ENCODE peak calls at places on chromosomes 6 and 20, in seven cellular contexts. H is tibial artery; E is upper lobe of left lung; J is cardiac muscle cell; D is uterus; Q is esophagus squamous epithelium; C is CD8-positive, alpha-beta T cell. P is an unnamed sample.

GRCh38 chr20:46994341-46994740 is 99.7 kb downstream of the EYA2 start:
- DNase-seq in H (no peak), E (no peak), J (no peak), D (no peak), Q (no peak), C (peak), P (no peak)

GRCh38 chr20:44204156-44204831 is 6.3 kb downstream of the OSER1 start:
- DNase-seq in H (no peak), E (no peak), J (peak), D (no peak), Q (no peak), C (no peak), P (peak)

GRCh38 chr20:6333110-6333509 is 210.3 kb upstream of the FERMT1 start:
- DNase-seq in H (no peak), E (no peak), J (no peak), D (no peak), Q (no peak), C (no peak), P (no peak)

GRCh38 chr6:148538251-148539190 is 195.9 kb downstream of the SASH1 start:
- DNase-seq in H (no peak), E (no peak), J (peak), D (no peak), Q (no peak), C (no peak), P (no peak)

GRCh38 chr6:108989700-108990099 is 104.9 kb downstream of the SESN1 start:
- DNase-seq in H (no peak), E (no peak), J (no peak), D (no peak), Q (no peak), C (no peak), P (no peak)

GRCh38 chr20:62990306-62990825 is 16.4 kb downstream of the BHLHE23 start:
- DNase-seq in H (no peak), E (no peak), J (no peak), D (no peak), Q (no peak), C (no peak), P (no peak)

GRCh38 chr20:48769111-48769879 is 58.5 kb downstream of the PREX1 start:
- DNase-seq in H (no peak), E (peak), J (peak), D (no peak), Q (no peak), C (peak), P (no peak)

GRCh38 chr6:155373276-155373675 is 59.0 kb upstream of the TFB1M start:
- DNase-seq in H (no peak), E (no peak), J (no peak), D (no peak), Q (no peak), C (no peak), P (no peak)

GRCh38 chr20:45867811-45868176 is 10.4 kb downstream of the ZSWIM3 start:
- DNase-seq in H (no peak), E (no peak), J (peak), D (no peak), Q (no peak), C (no peak), P (peak)

GRCh38 chr6:6221829-6222535 is 98.5 kb downstream of the F13A1 start:
- DNase-seq in H (no peak), E (no peak), J (no peak), D (no peak), Q (no peak), C (no peak), P (no peak)

GRCh38 chr20:8388146-8388545 is 256.1 kb downstream of the PLCB1 start:
- DNase-seq in H (no peak), E (no peak), J (peak), D (no peak), Q (no peak), C (no peak), P (peak)

GRCh38 chr20:8386991-8387390 is 254.9 kb downstream of the PLCB1 start:
- DNase-seq in H (no peak), E (no peak), J (no peak), D (no peak), Q (no peak), C (no peak), P (no peak)

GRCh38 chr20:8388707-8389106 is 256.6 kb downstream of the PLCB1 start:
- DNase-seq in H (no peak), E (no peak), J (peak), D (no peak), Q (no peak), C (no peak), P (no peak)

GRCh38 chr20:8390500-8390899 is 258.4 kb downstream of the PLCB1 start:
- DNase-seq in H (no peak), E (no peak), J (no peak), D (no peak), Q (no peak), C (no peak), P (no peak)

GRCh38 chr20:8389381-8390368 is 257.6 kb downstream of the PLCB1 start:
- DNase-seq in H (no peak), E (no peak), J (peak), D (no peak), Q (no peak), C (no peak), P (peak)
- TF ChIP-seq CTCF in H (peak), E (peak), J (peak), D (peak), Q (peak), C (peak), P (peak)

GRCh38 chr20:31707994-31708744 is 14.5 kb downstream of the BCL2L1 start:
- DNase-seq in H (peak), E (peak), J (no peak), D (no peak), Q (no peak), C (no peak), P (no peak)

GRCh38 chr20:31707258-31707615 is 15.4 kb downstream of the BCL2L1 start:
- DNase-seq in H (no peak), E (no peak), J (no peak), D (no peak), Q (no peak), C (no peak), P (no peak)

GRCh38 chr20:31709939-31710338 is 12.7 kb downstream of the BCL2L1 start:
- DNase-seq in H (no peak), E (no peak), J (no peak), D (no peak), Q (no peak), C (no peak), P (no peak)

GRCh38 chr20:31710423-31711250 is 12.0 kb downstream of the BCL2L1 start:
- DNase-seq in H (no peak), E (peak), J (no peak), D (no peak), Q (no peak), C (no peak), P (peak)

GRCh38 chr20:31708839-31709534 is 13.7 kb downstream of the BCL2L1 start:
- DNase-seq in H (no peak), E (no peak), J (no peak), D (no peak), Q (no peak), C (no peak), P (no peak)
- H3K27ac ChIP-seq in H (peak), E (peak), J (no peak), D (peak), Q (peak), C (no peak), P (no peak)

GRCh38 chr6:160348552-160349441 is 619 bp downstream of the SLC22A3 start:
- DNase-seq in H (no peak), E (no peak), J (peak), D (peak), Q (no peak), C (no peak), P (peak)
- TF ChIP-seq CTCF in H (peak), E (peak), J (peak), D (peak), Q (peak), C (no peak), P (peak)

GRCh38 chr20:10469599-10469998 is 34.5 kb downstream of the SLX4IP start:
- DNase-seq in H (peak), E (peak), J (peak), D (peak), Q (no peak), C (peak), P (peak)
- H3K27ac ChIP-seq in H (peak), E (no peak), J (no peak), D (no peak), Q (peak), C (no peak), P (no peak)

GRCh38 chr20:37392441-37393195 is 46.7 kb downstream of the SRC start:
- DNase-seq in H (no peak), E (no peak), J (peak), D (no peak), Q (no peak), C (no peak), P (no peak)

GRCh38 chr20:37389844-37390275 is 43.9 kb downstream of the SRC start:
- DNase-seq in H (no peak), E (peak), J (no peak), D (no peak), Q (no peak), C (no peak), P (no peak)

GRCh38 chr20:37389241-37389747 is 43.4 kb downstream of the SRC start:
- DNase-seq in H (peak), E (peak), J (no peak), D (no peak), Q (no peak), C (no peak), P (no peak)

GRCh38 chr20:37390503-37390890 is 44.6 kb downstream of the SRC start:
- DNase-seq in H (peak), E (no peak), J (no peak), D (no peak), Q (no peak), C (no peak), P (no peak)

GRCh38 chr20:37390891-37391525 is 45.1 kb downstream of the SRC start:
- DNase-seq in H (no peak), E (peak), J (no peak), D (no peak), Q (no peak), C (no peak), P (no peak)
- TF ChIP-seq CTCF in H (no peak), E (no peak), J (no peak), D (no peak), Q (no peak), C (no peak), P (no peak)

GRCh38 chr6:118668761-118669411 is 17.5 kb upstream of the CEP85L start:
- DNase-seq in H (no peak), E (no peak), J (peak), D (no peak), Q (no peak), C (no peak), P (no peak)
- H3K27ac ChIP-seq in H (no peak), E (no peak), J (no peak), D (peak), Q (peak), C (no peak), P (no peak)

GRCh38 chr6:145137425-145137824 is 597.9 kb downstream of the EPM2A start:
- DNase-seq in H (no peak), E (no peak), J (peak), D (no peak), Q (no peak), C (no peak), P (peak)
- TF ChIP-seq CTCF in H (no peak), E (no peak), J (no peak), D (no peak), Q (no peak), C (no peak), P (peak)